ENCODE peak calls at places on chromosome 21, in nine cellular contexts. B is B cell; J is choroid plexus epithelial cell; G is CD4-positive, alpha-beta T cell; H is fibroblast of lung; I is hepatocyte; W is left ventricle myocardium inferior; O is WTC11; P is BE2C. K is an unnamed sample.

GRCh38 chr21:35265170-35265877 is 216.2 kb upstream of the RUNX1 start:
- DNase-seq in W (no peak), B (no peak), J (peak; percentile 35), H (peak; percentile 61), P (no peak), I (no peak), G (no peak), O (no peak), K (no peak)

GRCh38 chr21:45974073-45975016 is 7.2 kb upstream of the COL6A1 start:
- DNase-seq in O (peak; percentile 52), I (peak; percentile 64), H (peak; percentile 84), P (no peak), J (peak; percentile 78), W (peak; percentile 70), B (peak; percentile 77), G (no peak), K (no peak)

GRCh38 chr21:18443686-18444085 is 40.1 kb upstream of the TMPRSS15 start:
- DNase-seq in J (no peak), W (no peak), P (no peak), H (no peak), B (peak; percentile 41), I (no peak), G (no peak), O (no peak), K (no peak)

GRCh38 chr21:39312112-39313041 is 1.1 kb downstream of the BRWD1 start:
- DNase-seq in W (peak; percentile 94), H (peak; percentile 90), G (peak; percentile 97), I (peak; percentile 95), B (peak; percentile 99), O (peak; percentile 92), P (peak; percentile 92), J (peak; percentile 94), K (peak; percentile 98)

GRCh38 chr21:23886828-23887708 is 1720.2 kb downstream of the MRPL39 start:
- DNase-seq in G (no peak), B (no peak), H (no peak), I (no peak), J (no peak), P (no peak), W (no peak), O (no peak), K (no peak)

GRCh38 chr21:45136500-45136899 is 62.1 kb downstream of the ADARB1 start:
- DNase-seq in P (no peak), G (no peak), J (no peak), I (no peak), B (no peak), W (no peak), O (no peak), H (no peak), K (no peak)

GRCh38 chr21:45132841-45133573 is 58.6 kb downstream of the ADARB1 start:
- DNase-seq in W (no peak), I (no peak), G (no peak), J (no peak), B (no peak), O (no peak), H (peak; percentile 44), P (no peak), K (no peak)

GRCh38 chr21:40631201-40631600 is 215.8 kb downstream of the DSCAM start:
- DNase-seq in W (no peak), J (no peak), B (no peak), O (no peak), H (no peak), P (no peak), I (no peak), G (no peak), K (no peak)

GRCh38 chr21:45698493-45698947 is 55.0 kb downstream of the PCBP3 start:
- DNase-seq in O (no peak), I (peak; percentile 48), P (peak; percentile 60), J (peak; percentile 97), B (no peak), W (peak; percentile 59), G (no peak), H (peak; percentile 99), K (no peak)

GRCh38 chr21:25103500-25104207 is 503.6 kb downstream of the MRPL39 start:
- DNase-seq in G (no peak), H (peak; percentile 19), I (no peak), W (no peak), B (no peak), J (peak; percentile 5), O (no peak), P (no peak), K (no peak)

GRCh38 chr21:41953831-41954653 is at the start of gene C2CD2:
- DNase-seq in P (peak; percentile 61), W (peak; percentile 77), O (peak; percentile 72), B (peak; percentile 77), H (peak; percentile 71), G (no peak), I (peak; percentile 79), J (peak; percentile 66), K (no peak)
- TF ChIP-seq CTCF in P (no peak), W (no peak), O (no peak), B (no peak), H (no peak), G (no peak), I (no peak), J (no peak), K (no peak)

DNA sequence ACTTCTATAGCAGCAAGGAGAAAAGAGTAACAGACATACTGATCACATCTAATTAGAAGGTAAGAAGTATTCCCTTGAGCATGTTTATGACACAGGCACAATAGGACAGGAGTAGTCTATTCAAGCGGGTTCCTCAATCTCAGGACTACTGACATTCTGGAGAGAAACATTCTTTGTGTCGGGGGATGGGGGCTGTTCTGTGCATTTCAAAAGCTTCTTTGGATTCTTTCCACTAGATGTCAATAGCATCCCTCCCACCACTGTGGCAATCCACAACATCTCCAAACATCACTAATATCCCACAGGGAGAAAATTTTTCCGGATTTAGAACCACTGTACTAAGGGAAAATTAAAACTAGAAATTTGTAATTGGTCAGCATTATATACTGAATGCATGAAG is 56.9 kb downstream of the ADAMTS5 start:
- DNase-seq in J (peak; percentile 70), H (peak; percentile 9), W (no peak), I (peak; percentile 39), G (no peak), O (peak; percentile 55), B (no peak), P (peak; percentile 57), K (no peak)
- TF ChIP-seq CTCF in J (peak; percentile 61), H (no peak), W (peak; percentile 29), I (peak; percentile 30), G (no peak), O (no peak), B (no peak), P (peak; percentile 68), K (no peak)

GRCh38 chr21:30194701-30195299 is 21.1 kb downstream of the CLDN8 start:
- DNase-seq in H (peak; percentile 15), B (no peak), W (no peak), P (peak; percentile 30), I (peak; percentile 67), G (no peak), O (no peak), J (peak; percentile 74), K (no peak)
- TF ChIP-seq CTCF in H (no peak), B (no peak), W (peak; percentile 38), P (peak; percentile 54), I (peak; percentile 62), G (no peak), O (peak; percentile 58), J (peak; percentile 63), K (no peak)

DNA sequence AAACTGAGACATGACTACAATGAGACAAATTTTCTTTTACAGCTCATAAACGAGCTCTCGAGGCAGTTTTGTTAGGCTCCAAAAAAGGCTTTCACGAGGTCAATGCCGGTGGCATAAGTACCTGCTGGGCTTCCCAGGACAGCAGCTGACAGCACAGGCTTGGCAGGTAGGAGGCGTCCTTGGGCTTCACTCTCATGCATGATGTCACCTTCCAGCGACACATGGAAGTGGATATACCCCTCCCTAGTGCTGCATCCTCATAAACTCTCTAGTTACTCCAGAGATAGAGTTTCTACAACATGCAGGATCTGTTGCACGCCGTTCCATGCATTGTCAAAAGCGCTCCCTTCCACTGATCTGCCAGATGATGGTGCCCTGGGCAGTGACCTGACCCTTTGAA is 112.5 kb upstream of the PAXBP1 start:
- DNase-seq in I (no peak), B (no peak), G (no peak), J (no peak), O (peak; percentile 57), P (no peak), W (no peak), H (no peak), K (no peak)
- TF ChIP-seq CTCF in I (no peak), B (no peak), G (no peak), J (no peak), O (no peak), P (no peak), W (no peak), H (no peak), K (no peak)

K was measured in natural killer cell.